ENCODE peak calls at places on chromosomes 3 and 15, in eight cellular contexts. One of them, this sample, is unnamed.

GRCh38 chr3:162130582-162130981 is 634.0 kb downstream of the OTOL1 start:
- DNase-seq in tibial nerve: no peak
- DNase-seq in progenitor cell of endocrine pancreas: no peak
- DNase-seq in Daoy: no peak
- DNase-seq in stimulated activated CD4-positive, alpha-beta T cell treated with anti-CD3 and anti-CD28 coated beads, TNF-alpha, amount 100 ng/mL, for 24 hours: no peak
- DNase-seq in GM23248: no peak
- DNase-seq in effector memory CD8-positive, alpha-beta T cell: no peak
- DNase-seq in CD4-positive, CD25-positive, alpha-beta regulatory T cell: no peak
- DNase-seq in this sample: no peak

GRCh38 chr3:13461169-13462124 is 18.7 kb upstream of the HDAC11 start:
- DNase-seq in tibial nerve: no peak
- DNase-seq in progenitor cell of endocrine pancreas: peak; percentile 52
- DNase-seq in Daoy: peak; percentile 78
- DNase-seq in stimulated activated CD4-positive, alpha-beta T cell treated with anti-CD3 and anti-CD28 coated beads, TNF-alpha, amount 100 ng/mL, for 24 hours: peak; percentile 74
- DNase-seq in GM23248: peak; percentile 47
- DNase-seq in effector memory CD8-positive, alpha-beta T cell: peak; percentile 63
- DNase-seq in CD4-positive, CD25-positive, alpha-beta regulatory T cell: peak; percentile 78
- DNase-seq in this sample: peak; percentile 77

GRCh38 chr15:50854594-50855490 is 53.6 kb upstream of the AP4E1 start:
- DNase-seq in tibial nerve: no peak
- DNase-seq in progenitor cell of endocrine pancreas: no peak
- DNase-seq in Daoy: no peak
- DNase-seq in stimulated activated CD4-positive, alpha-beta T cell treated with anti-CD3 and anti-CD28 coated beads, TNF-alpha, amount 100 ng/mL, for 24 hours: no peak
- DNase-seq in GM23248: peak; percentile 40
- DNase-seq in effector memory CD8-positive, alpha-beta T cell: no peak
- DNase-seq in CD4-positive, CD25-positive, alpha-beta regulatory T cell: no peak
- DNase-seq in this sample: no peak

GRCh38 chr3:156471431-156471830 is 83.5 kb downstream of the SSR3 start:
- DNase-seq in tibial nerve: no peak
- DNase-seq in progenitor cell of endocrine pancreas: no peak
- DNase-seq in Daoy: no peak
- DNase-seq in stimulated activated CD4-positive, alpha-beta T cell treated with anti-CD3 and anti-CD28 coated beads, TNF-alpha, amount 100 ng/mL, for 24 hours: no peak
- DNase-seq in GM23248: no peak
- DNase-seq in effector memory CD8-positive, alpha-beta T cell: no peak
- DNase-seq in CD4-positive, CD25-positive, alpha-beta regulatory T cell: no peak
- DNase-seq in this sample: peak; percentile 55

GRCh38 chr15:80736571-80736970 is 41.5 kb downstream of the ABHD17C start:
- DNase-seq in tibial nerve: no peak
- DNase-seq in progenitor cell of endocrine pancreas: no peak
- DNase-seq in Daoy: no peak
- DNase-seq in stimulated activated CD4-positive, alpha-beta T cell treated with anti-CD3 and anti-CD28 coated beads, TNF-alpha, amount 100 ng/mL, for 24 hours: no peak
- DNase-seq in GM23248: no peak
- DNase-seq in effector memory CD8-positive, alpha-beta T cell: no peak
- DNase-seq in CD4-positive, CD25-positive, alpha-beta regulatory T cell: no peak
- DNase-seq in this sample: peak; percentile 45

GRCh38 chr3:145952541-145952940 is 208.4 kb downstream of the PLOD2 start:
- DNase-seq in tibial nerve: no peak
- DNase-seq in progenitor cell of endocrine pancreas: no peak
- DNase-seq in Daoy: no peak
- DNase-seq in stimulated activated CD4-positive, alpha-beta T cell treated with anti-CD3 and anti-CD28 coated beads, TNF-alpha, amount 100 ng/mL, for 24 hours: no peak
- DNase-seq in GM23248: peak; percentile 84
- DNase-seq in effector memory CD8-positive, alpha-beta T cell: no peak
- DNase-seq in CD4-positive, CD25-positive, alpha-beta regulatory T cell: no peak
- DNase-seq in this sample: no peak

GRCh38 chr3:24253336-24253735 is 241.3 kb downstream of the THRB start:
- DNase-seq in tibial nerve: no peak
- DNase-seq in progenitor cell of endocrine pancreas: no peak
- DNase-seq in Daoy: no peak
- DNase-seq in stimulated activated CD4-positive, alpha-beta T cell treated with anti-CD3 and anti-CD28 coated beads, TNF-alpha, amount 100 ng/mL, for 24 hours: no peak
- DNase-seq in GM23248: no peak
- DNase-seq in effector memory CD8-positive, alpha-beta T cell: no peak
- DNase-seq in CD4-positive, CD25-positive, alpha-beta regulatory T cell: no peak
- DNase-seq in this sample: no peak

GRCh38 chr3:128488995-128489859 is 3.8 kb downstream of the GATA2 start:
- DNase-seq in tibial nerve: no peak
- DNase-seq in progenitor cell of endocrine pancreas: no peak
- DNase-seq in Daoy: peak; percentile 77
- DNase-seq in stimulated activated CD4-positive, alpha-beta T cell treated with anti-CD3 and anti-CD28 coated beads, TNF-alpha, amount 100 ng/mL, for 24 hours: no peak
- DNase-seq in GM23248: peak; percentile 87
- DNase-seq in effector memory CD8-positive, alpha-beta T cell: no peak
- DNase-seq in CD4-positive, CD25-positive, alpha-beta regulatory T cell: no peak
- DNase-seq in this sample: peak; percentile 72

GRCh38 chr15:101167791-101168462 is 83.9 kb downstream of the CHSY1 start:
- DNase-seq in tibial nerve: peak; percentile 23
- DNase-seq in progenitor cell of endocrine pancreas: no peak
- DNase-seq in Daoy: peak; percentile 96
- DNase-seq in stimulated activated CD4-positive, alpha-beta T cell treated with anti-CD3 and anti-CD28 coated beads, TNF-alpha, amount 100 ng/mL, for 24 hours: peak; percentile 73
- DNase-seq in GM23248: peak; percentile 71
- DNase-seq in effector memory CD8-positive, alpha-beta T cell: no peak
- DNase-seq in CD4-positive, CD25-positive, alpha-beta regulatory T cell: peak; percentile 91
- DNase-seq in this sample: peak; percentile 95

GRCh38 chr15:82910721-82911120 is 41.8 kb downstream of the HOMER2 start:
- DNase-seq in tibial nerve: no peak
- DNase-seq in progenitor cell of endocrine pancreas: no peak
- DNase-seq in Daoy: no peak
- DNase-seq in stimulated activated CD4-positive, alpha-beta T cell treated with anti-CD3 and anti-CD28 coated beads, TNF-alpha, amount 100 ng/mL, for 24 hours: no peak
- DNase-seq in GM23248: no peak
- DNase-seq in effector memory CD8-positive, alpha-beta T cell: no peak
- DNase-seq in CD4-positive, CD25-positive, alpha-beta regulatory T cell: no peak
- DNase-seq in this sample: no peak

GRCh38 chr15:100786139-100786531 is 93.5 kb upstream of the ALDH1A3 start:
- DNase-seq in tibial nerve: no peak
- DNase-seq in progenitor cell of endocrine pancreas: peak; percentile 3
- DNase-seq in Daoy: peak; percentile 0
- DNase-seq in stimulated activated CD4-positive, alpha-beta T cell treated with anti-CD3 and anti-CD28 coated beads, TNF-alpha, amount 100 ng/mL, for 24 hours: no peak
- DNase-seq in GM23248: no peak
- DNase-seq in effector memory CD8-positive, alpha-beta T cell: no peak
- DNase-seq in CD4-positive, CD25-positive, alpha-beta regulatory T cell: no peak
- DNase-seq in this sample: no peak

GRCh38 chr3:183613366-183614293 is 21.8 kb upstream of the KLHL24 start:
- DNase-seq in tibial nerve: no peak
- DNase-seq in progenitor cell of endocrine pancreas: no peak
- DNase-seq in Daoy: no peak
- DNase-seq in stimulated activated CD4-positive, alpha-beta T cell treated with anti-CD3 and anti-CD28 coated beads, TNF-alpha, amount 100 ng/mL, for 24 hours: no peak
- DNase-seq in GM23248: peak; percentile 30
- DNase-seq in effector memory CD8-positive, alpha-beta T cell: no peak
- DNase-seq in CD4-positive, CD25-positive, alpha-beta regulatory T cell: no peak
- DNase-seq in this sample: no peak

GRCh38 chr3:174409085-174409743 is 449.9 kb upstream of the NAALADL2 start:
- DNase-seq in tibial nerve: no peak
- DNase-seq in progenitor cell of endocrine pancreas: no peak
- DNase-seq in Daoy: no peak
- DNase-seq in stimulated activated CD4-positive, alpha-beta T cell treated with anti-CD3 and anti-CD28 coated beads, TNF-alpha, amount 100 ng/mL, for 24 hours: no peak
- DNase-seq in GM23248: no peak
- DNase-seq in effector memory CD8-positive, alpha-beta T cell: no peak
- DNase-seq in CD4-positive, CD25-positive, alpha-beta regulatory T cell: no peak
- DNase-seq in this sample: no peak

GRCh38 chr3:58793052-58793451 is 126.5 kb upstream of the FAM3D start:
- DNase-seq in tibial nerve: no peak
- DNase-seq in progenitor cell of endocrine pancreas: no peak
- DNase-seq in Daoy: no peak
- DNase-seq in stimulated activated CD4-positive, alpha-beta T cell treated with anti-CD3 and anti-CD28 coated beads, TNF-alpha, amount 100 ng/mL, for 24 hours: no peak
- DNase-seq in GM23248: peak; percentile 19
- DNase-seq in effector memory CD8-positive, alpha-beta T cell: no peak
- DNase-seq in CD4-positive, CD25-positive, alpha-beta regulatory T cell: no peak
- DNase-seq in this sample: no peak

GRCh38 chr3:27591321-27591711 is 107.1 kb upstream of the SLC4A7 start:
- DNase-seq in tibial nerve: no peak
- DNase-seq in progenitor cell of endocrine pancreas: no peak
- DNase-seq in Daoy: no peak
- DNase-seq in stimulated activated CD4-positive, alpha-beta T cell treated with anti-CD3 and anti-CD28 coated beads, TNF-alpha, amount 100 ng/mL, for 24 hours: no peak
- DNase-seq in GM23248: peak; percentile 20
- DNase-seq in effector memory CD8-positive, alpha-beta T cell: no peak
- DNase-seq in CD4-positive, CD25-positive, alpha-beta regulatory T cell: no peak
- DNase-seq in this sample: peak; percentile 73

GRCh38 chr15:55434989-55435825 is 26.9 kb downstream of the PIERCE2 start:
- DNase-seq in tibial nerve: no peak
- DNase-seq in progenitor cell of endocrine pancreas: no peak
- DNase-seq in Daoy: peak; percentile 21
- DNase-seq in stimulated activated CD4-positive, alpha-beta T cell treated with anti-CD3 and anti-CD28 coated beads, TNF-alpha, amount 100 ng/mL, for 24 hours: no peak
- DNase-seq in GM23248: peak; percentile 78
- DNase-seq in effector memory CD8-positive, alpha-beta T cell: peak; percentile 14
- DNase-seq in CD4-positive, CD25-positive, alpha-beta regulatory T cell: peak; percentile 62
- DNase-seq in this sample: peak; percentile 84

GRCh38 chr3:176920806-176921205 is 276.5 kb downstream of the TBL1XR1 start:
- DNase-seq in tibial nerve: no peak
- DNase-seq in progenitor cell of endocrine pancreas: no peak
- DNase-seq in Daoy: peak; percentile 52
- DNase-seq in stimulated activated CD4-positive, alpha-beta T cell treated with anti-CD3 and anti-CD28 coated beads, TNF-alpha, amount 100 ng/mL, for 24 hours: no peak
- DNase-seq in GM23248: no peak
- DNase-seq in effector memory CD8-positive, alpha-beta T cell: no peak
- DNase-seq in CD4-positive, CD25-positive, alpha-beta regulatory T cell: no peak
- DNase-seq in this sample: no peak

GRCh38 chr3:45693941-45694521 is 4.8 kb downstream of the SACM1L start:
- DNase-seq in tibial nerve: no peak
- DNase-seq in progenitor cell of endocrine pancreas: no peak
- DNase-seq in Daoy: no peak
- DNase-seq in stimulated activated CD4-positive, alpha-beta T cell treated with anti-CD3 and anti-CD28 coated beads, TNF-alpha, amount 100 ng/mL, for 24 hours: no peak
- DNase-seq in GM23248: peak; percentile 14
- DNase-seq in effector memory CD8-positive, alpha-beta T cell: peak; percentile 36
- DNase-seq in CD4-positive, CD25-positive, alpha-beta regulatory T cell: peak; percentile 69
- DNase-seq in this sample: peak; percentile 55

GRCh38 chr15:39184701-39185390 is 396.0 kb upstream of the THBS1 start:
- DNase-seq in tibial nerve: no peak
- DNase-seq in progenitor cell of endocrine pancreas: no peak
- DNase-seq in Daoy: peak; percentile 64
- DNase-seq in stimulated activated CD4-positive, alpha-beta T cell treated with anti-CD3 and anti-CD28 coated beads, TNF-alpha, amount 100 ng/mL, for 24 hours: no peak
- DNase-seq in GM23248: peak; percentile 66
- DNase-seq in effector memory CD8-positive, alpha-beta T cell: no peak
- DNase-seq in CD4-positive, CD25-positive, alpha-beta regulatory T cell: no peak
- DNase-seq in this sample: no peak

This sample was measured in dermis blood vessel endothelial cell.